ENCODE peak calls at places on chromosomes 2 and 18, in seven cellular contexts. O is vagina, V is HCT116, Q is spleen, Y is GM23338, G is SK-N-MC, B is transverse colon. X is an unnamed sample.

GRCh38 chr2:50491541-50492114 is 540.3 kb downstream of the NRXN1 start:
- DNase-seq in O (no peak), V (peak), Q (no peak), Y (peak), G (no peak), B (peak), X (no peak)

GRCh38 chr2:75177427-75177826 is 21.9 kb downstream of the TACR1 start:
- DNase-seq in O (no peak), V (no peak), Q (no peak), Y (no peak), G (no peak), B (no peak), X (no peak)

GRCh38 chr2:69770193-69770702 is 28.3 kb downstream of the ANXA4 start:
- DNase-seq in O (no peak), V (peak), Q (no peak), Y (no peak), G (no peak), B (peak), X (no peak)

GRCh38 chr2:198387677-198388076 is 583.3 kb downstream of the PLCL1 start:
- DNase-seq in O (no peak), V (no peak), Q (no peak), Y (no peak), G (no peak), B (no peak), X (no peak)

GRCh38 chr2:86442642-86443005 is 1.5 kb downstream of the KDM3A start:
- DNase-seq in O (peak), V (peak), Q (peak), Y (peak), G (no peak), B (peak), X (peak)

GRCh38 chr2:9717886-9718451 is 87.2 kb upstream of the YWHAQ start:
- DNase-seq in O (no peak), V (no peak), Q (no peak), Y (no peak), G (no peak), B (no peak), X (no peak)

GRCh38 chr2:162490795-162491470 is 147.0 kb downstream of the GCA start:
- DNase-seq in O (no peak), V (no peak), Q (no peak), Y (no peak), G (no peak), B (no peak), X (no peak)

GRCh38 chr18:58041633-58042032 is 2.4 kb upstream of the NEDD4L start:
- DNase-seq in O (no peak), V (no peak), Q (no peak), Y (no peak), G (no peak), B (peak), X (no peak)

GRCh38 chr18:14914126-14914525 is 166.2 kb downstream of the ANKRD30B start:
- DNase-seq in O (peak), V (no peak), Q (no peak), Y (no peak), G (no peak), B (no peak), X (no peak)

GRCh38 chr2:173124441-173124840 is 48.8 kb downstream of the MAP3K20 start:
- DNase-seq in O (no peak), V (no peak), Q (no peak), Y (no peak), G (no peak), B (no peak), X (no peak)

GRCh38 chr2:44397447-44397846 is 35.7 kb downstream of the CAMKMT start:
- DNase-seq in O (no peak), V (no peak), Q (no peak), Y (no peak), G (no peak), B (no peak), X (no peak)

GRCh38 chr2:68387408-68388350 is 22.6 kb downstream of the PLEK start:
- DNase-seq in O (no peak), V (no peak), Q (no peak), Y (no peak), G (no peak), B (no peak), X (no peak)

GRCh38 chr2:169696381-169696780 is 2.1 kb downstream of the PHOSPHO2 start:
- DNase-seq in O (no peak), V (no peak), Q (no peak), Y (no peak), G (no peak), B (no peak), X (no peak)

GRCh38 chr2:11069566-11070185 is 85.6 kb upstream of the SLC66A3 start:
- DNase-seq in O (no peak), V (no peak), Q (no peak), Y (no peak), G (no peak), B (no peak), X (no peak)

GRCh38 chr2:23688486-23689130 is 238.3 kb downstream of the ATAD2B start:
- DNase-seq in O (no peak), V (no peak), Q (peak), Y (no peak), G (no peak), B (no peak), X (no peak)

GRCh38 chr2:212523756-212524155 is 14.8 kb downstream of the ERBB4 start:
- DNase-seq in O (no peak), V (no peak), Q (no peak), Y (no peak), G (no peak), B (no peak), X (no peak)

DNA sequence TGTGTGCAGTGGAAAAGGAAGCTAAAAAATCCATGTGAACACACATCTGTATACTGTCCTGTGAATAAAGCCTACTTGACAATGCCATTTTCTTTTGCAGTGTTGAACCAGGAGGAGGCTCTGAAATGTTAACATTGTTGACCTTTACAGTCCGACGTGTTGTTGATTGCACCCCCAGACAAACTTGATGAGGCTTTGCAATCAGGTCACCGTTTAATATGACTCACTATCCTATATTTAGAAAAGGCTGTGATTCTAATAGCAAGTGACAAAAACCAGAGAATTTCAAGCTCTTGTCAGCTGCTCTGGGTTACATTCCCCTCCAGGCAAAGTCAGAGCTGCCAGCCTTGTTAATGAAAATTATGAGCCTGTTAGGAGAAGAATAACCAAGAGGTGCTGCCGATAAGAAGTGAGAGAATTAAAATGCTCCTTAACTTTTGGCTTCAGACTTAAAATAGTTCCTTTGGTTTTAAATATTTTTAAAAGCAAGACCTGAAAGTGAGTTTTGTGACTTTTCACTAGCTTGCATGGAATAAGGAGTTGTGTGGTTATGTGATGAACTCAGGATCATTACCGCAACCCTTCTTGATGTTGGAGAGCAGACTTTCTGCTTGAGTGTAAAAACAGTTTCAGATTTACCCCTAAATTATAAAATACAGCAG is 162.1 kb downstream of the QPCT start:
- DNase-seq in O (no peak), V (no peak), Q (no peak), Y (no peak), G (peak), B (no peak), X (no peak)
- TF ChIP-seq POLR2AphosphoS5 in O (no peak), V (no peak), Q (no peak), Y (no peak), G (no peak), B (peak), X (no peak)

GRCh38 chr2:6881036-6881435 is 3.5 kb downstream of the RSAD2 start:
- DNase-seq in O (no peak), V (no peak), Q (no peak), Y (no peak), G (no peak), B (no peak), X (no peak)

GRCh38 chr2:6876299-6876698 is 1.3 kb upstream of the RSAD2 start:
- DNase-seq in O (no peak), V (no peak), Q (no peak), Y (no peak), G (no peak), B (no peak), X (no peak)

GRCh38 chr2:6880200-6880733 is 2.7 kb downstream of the RSAD2 start:
- DNase-seq in O (no peak), V (no peak), Q (no peak), Y (no peak), G (no peak), B (no peak), X (no peak)

GRCh38 chr2:6879011-6879410 is 1.4 kb downstream of the RSAD2 start:
- DNase-seq in O (no peak), V (no peak), Q (no peak), Y (no peak), G (no peak), B (no peak), X (no peak)

GRCh38 chr2:6877402-6878305 is at the start of gene RSAD2:
- DNase-seq in O (no peak), V (no peak), Q (peak), Y (no peak), G (no peak), B (peak), X (no peak)
- TF ChIP-seq POLR2AphosphoS5 in O (peak), V (no peak), Q (no peak), Y (no peak), G (no peak), B (peak), X (no peak)

GRCh38 chr2:215652432-215652831 is 216.6 kb upstream of the FN1 start:
- DNase-seq in O (no peak), V (no peak), Q (no peak), Y (no peak), G (no peak), B (no peak), X (no peak)
- TF ChIP-seq POLR2AphosphoS5 in O (no peak), V (no peak), Q (no peak), Y (no peak), G (no peak), B (peak), X (no peak)

DNA sequence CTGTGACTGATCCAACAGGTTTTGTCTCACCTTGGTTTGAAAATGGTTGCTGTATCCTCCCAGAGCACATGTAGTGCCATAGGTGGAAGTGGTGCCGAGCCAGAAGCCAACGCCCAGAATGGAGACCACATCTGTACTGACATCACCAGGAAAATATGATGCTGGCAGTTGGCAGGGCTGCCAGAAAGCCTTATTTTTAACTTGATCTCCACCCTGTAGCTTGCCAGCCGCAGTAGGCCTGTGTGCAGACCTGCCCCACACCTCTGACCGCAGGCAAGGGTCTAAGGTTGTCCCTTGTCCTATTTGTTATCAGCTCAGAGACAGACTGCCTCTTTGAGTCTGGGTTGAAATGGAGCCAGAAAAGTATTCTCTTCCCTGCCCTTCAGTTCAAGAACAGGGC is 123.5 kb upstream of the EML6 start:
- DNase-seq in O (no peak), V (no peak), Q (no peak), Y (no peak), G (no peak), B (peak), X (peak)
- TF ChIP-seq POLR2AphosphoS5 in O (peak), V (no peak), Q (no peak), Y (no peak), G (no peak), B (no peak), X (peak)

GRCh38 chr2:101162561-101163330 is 11.6 kb upstream of the TBC1D8 start:
- DNase-seq in O (no peak), V (no peak), Q (no peak), Y (peak), G (no peak), B (peak), X (no peak)

GRCh38 chr2:101159526-101159925 is 8.3 kb upstream of the TBC1D8 start:
- DNase-seq in O (no peak), V (no peak), Q (no peak), Y (no peak), G (no peak), B (no peak), X (no peak)

GRCh38 chr2:101157272-101157671 is 6.1 kb upstream of the TBC1D8 start:
- DNase-seq in O (no peak), V (no peak), Q (no peak), Y (no peak), G (no peak), B (no peak), X (no peak)

DNA sequence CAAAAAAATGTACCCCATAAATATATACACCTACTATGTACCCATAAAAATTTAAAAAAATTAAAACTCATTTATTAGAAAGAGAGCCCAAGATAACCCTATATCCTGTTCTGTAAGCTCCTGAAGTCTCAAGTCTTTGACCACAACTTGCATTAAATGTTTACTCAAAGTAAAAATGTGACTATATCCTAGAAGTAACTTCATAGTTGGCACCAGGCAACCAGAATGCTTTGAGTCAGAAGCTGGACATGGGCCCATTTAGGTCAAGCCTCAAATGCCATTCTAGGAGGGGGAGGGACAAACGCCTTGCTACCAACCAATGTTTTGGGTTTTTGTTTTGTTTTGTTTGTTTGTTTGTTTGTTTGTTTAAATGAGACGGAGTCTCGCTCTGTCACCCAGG is 9.3 kb upstream of the TBC1D8 start:
- DNase-seq in O (no peak), V (no peak), Q (no peak), Y (no peak), G (no peak), B (no peak), X (no peak)
- TF ChIP-seq POLR2AphosphoS5 in O (no peak), V (no peak), Q (no peak), Y (no peak), G (no peak), B (no peak), X (no peak)

GRCh38 chr2:17521621-17522020 is 3.4 kb upstream of the RAD51AP2 start:
- DNase-seq in O (no peak), V (no peak), Q (no peak), Y (no peak), G (no peak), B (no peak), X (no peak)

GRCh38 chr2:17520761-17521160 is 2.5 kb upstream of the RAD51AP2 start:
- DNase-seq in O (no peak), V (no peak), Q (no peak), Y (peak), G (no peak), B (no peak), X (no peak)

GRCh38 chr2:17515652-17516051 is 2.6 kb downstream of the RAD51AP2 start:
- DNase-seq in O (no peak), V (no peak), Q (no peak), Y (no peak), G (no peak), B (no peak), X (no peak)

GRCh38 chr2:17517481-17518211 is 594 bp downstream of the RAD51AP2 start:
- DNase-seq in O (no peak), V (no peak), Q (no peak), Y (peak), G (no peak), B (no peak), X (no peak)

DNA sequence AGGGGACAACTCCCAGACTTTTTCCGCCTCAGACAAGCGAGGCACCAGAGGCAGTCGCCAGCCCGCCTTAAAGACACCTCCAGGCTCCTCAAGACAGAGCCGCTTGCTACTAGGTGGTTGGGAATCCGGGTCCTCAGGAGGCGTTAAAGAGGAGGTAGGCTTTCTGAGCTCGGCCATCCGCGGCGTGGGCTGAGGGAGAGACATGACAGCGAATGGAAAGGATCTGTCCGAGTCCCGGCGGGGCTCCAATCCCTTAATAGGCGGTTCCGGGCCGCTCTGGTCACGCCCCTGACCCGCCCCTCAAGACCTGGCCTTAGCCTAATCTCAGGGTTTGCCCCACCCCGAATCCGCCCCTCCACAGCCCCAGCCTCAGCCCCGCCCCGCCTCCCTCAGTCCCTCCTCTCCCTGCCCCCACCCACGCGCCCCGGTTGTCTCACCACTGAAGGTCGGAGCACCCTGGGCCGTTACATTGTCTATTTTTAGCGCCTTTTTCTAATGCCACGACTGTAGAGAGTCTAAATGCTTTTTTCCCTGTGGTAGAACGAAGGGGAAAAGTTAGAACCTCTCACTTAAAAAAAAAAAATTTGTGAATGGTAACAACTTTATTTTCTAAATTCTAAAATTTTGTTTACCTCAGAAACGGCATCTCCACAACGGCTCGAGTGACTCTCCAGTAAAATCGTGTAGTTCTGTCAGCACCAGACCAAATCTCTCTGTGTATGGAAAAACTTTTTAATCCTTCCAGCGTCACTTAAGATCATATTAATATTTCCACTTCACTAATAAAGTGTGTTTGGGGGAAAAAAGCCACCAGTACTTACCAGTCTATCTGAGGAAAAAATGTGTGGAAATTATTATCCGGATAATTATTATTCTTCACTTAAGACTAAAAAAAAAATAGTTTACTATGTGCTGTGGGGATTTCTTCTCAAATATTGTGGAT is at the start of gene RAD51AP2:
- DNase-seq in O (peak), V (peak), Q (peak), Y (peak), G (no peak), B (peak), X (peak)
- TF ChIP-seq POLR2AphosphoS5 in O (no peak), V (peak), Q (no peak), Y (peak), G (peak), B (no peak), X (no peak)

GRCh38 chr2:177161741-177162440 is 50.7 kb upstream of the HNRNPA3 start:
- DNase-seq in O (no peak), V (no peak), Q (no peak), Y (peak), G (no peak), B (no peak), X (no peak)

GRCh38 chr2:177164131-177164530 is 48.5 kb upstream of the HNRNPA3 start:
- DNase-seq in O (no peak), V (no peak), Q (no peak), Y (no peak), G (no peak), B (no peak), X (no peak)

GRCh38 chr2:177165731-177166711 is 46.6 kb upstream of the HNRNPA3 start:
- DNase-seq in O (no peak), V (no peak), Q (no peak), Y (no peak), G (no peak), B (peak), X (no peak)

GRCh38 chr2:177165103-177165583 is 47.5 kb upstream of the HNRNPA3 start:
- DNase-seq in O (no peak), V (no peak), Q (no peak), Y (no peak), G (no peak), B (peak), X (no peak)

GRCh38 chr2:177164584-177165052 is 48.0 kb upstream of the HNRNPA3 start:
- DNase-seq in O (peak), V (peak), Q (peak), Y (peak), G (no peak), B (peak), X (peak)
- TF ChIP-seq POLR2AphosphoS5 in O (peak), V (peak), Q (no peak), Y (no peak), G (no peak), B (no peak), X (peak)

DNA sequence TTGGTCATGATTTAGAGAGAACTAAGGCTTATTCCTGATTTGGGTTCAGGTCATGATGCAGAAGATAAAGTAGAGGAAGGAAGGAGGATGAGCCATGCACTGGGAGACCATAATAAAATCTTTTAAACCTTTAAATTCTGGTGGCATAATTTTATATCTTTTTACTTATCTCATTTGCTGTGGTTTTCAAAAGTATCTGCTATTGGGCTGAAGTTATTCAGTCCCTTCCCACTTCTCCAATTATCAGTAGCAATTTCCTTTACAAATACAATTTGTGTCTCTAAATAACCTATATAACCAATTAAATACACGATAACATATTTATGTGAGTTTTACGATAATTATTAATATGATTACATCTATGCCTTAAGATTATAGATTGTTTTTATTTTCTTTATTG is 194.8 kb upstream of the SLC8A1 start:
- DNase-seq in O (no peak), V (no peak), Q (no peak), Y (no peak), G (no peak), B (no peak), X (no peak)
- TF ChIP-seq POLR2AphosphoS5 in O (no peak), V (no peak), Q (no peak), Y (no peak), G (no peak), B (no peak), X (no peak)

X was measured in breast epithelium.